ENCODE peak calls at places on chromosomes 12 and 14, in nine cellular contexts. A is HepG2; Y is iris pigment epithelial cell; C is pons; B is stimulated activated CD8-positive, alpha-beta memory T cell treated with anti-CD3 and anti-CD28 coated beads, Interleukin-15, amount 100 ng/mL, for 24 hours; K is COR-L47; Z is sciatic nerve; M is ACHN; O is mucosa of gallbladder. Q is an unnamed sample.

GRCh38 chr12:114529956-114530355 is 124.0 kb upstream of the TBX5 start:
- DNase-seq in O (no peak), Z (no peak), A (no peak), B (no peak), Y (no peak), M (no peak), C (no peak), K (no peak), Q (no peak)

GRCh38 chr14:103141117-103141796 is 18.0 kb downstream of the TNFAIP2 start:
- DNase-seq in A (peak; percentile 54), B (no peak), Z (no peak), M (peak; percentile 63), O (no peak), Y (peak; percentile 34), C (peak; percentile 46), K (peak; percentile 83), Q (no peak)

GRCh38 chr14:102155150-102155549 is 15.5 kb downstream of the WDR20 start:
- DNase-seq in Y (peak; percentile 55), Z (no peak), M (no peak), B (no peak), O (no peak), C (no peak), K (no peak), A (peak; percentile 11), Q (no peak)

GRCh38 chr12:19120795-19121194 is 8.7 kb upstream of the PLEKHA5 start:
- DNase-seq in B (no peak), Z (no peak), O (no peak), Y (no peak), M (peak; percentile 56), C (no peak), K (no peak), A (no peak), Q (no peak)

GRCh38 chr12:127570387-127570786 is 696.6 kb upstream of the TMEM132C start:
- DNase-seq in Z (no peak), C (no peak), B (no peak), A (no peak), K (no peak), Y (no peak), O (no peak), M (no peak), Q (no peak)

GRCh38 chr14:93475471-93475870 is 44.7 kb downstream of the UNC79 start:
- DNase-seq in Z (no peak), K (no peak), O (no peak), Y (no peak), M (no peak), A (no peak), B (no peak), C (no peak), Q (no peak)

GRCh38 chr14:103401223-103402214 is 16.3 kb downstream of the MARK3 start:
- DNase-seq in C (no peak), Z (no peak), M (peak; percentile 57), K (no peak), Y (peak; percentile 90), A (no peak), O (no peak), B (no peak), Q (no peak)

GRCh38 chr12:56061982-56062381 is 18.0 kb upstream of the ERBB3 start:
- DNase-seq in A (no peak), Y (no peak), O (no peak), B (no peak), C (no peak), M (no peak), Z (no peak), K (no peak), Q (no peak)

GRCh38 chr14:23174266-23174665 is 9.2 kb downstream of the SLC7A8 start:
- DNase-seq in C (peak; percentile 66), A (no peak), M (no peak), Y (peak; percentile 84), O (no peak), Z (no peak), B (no peak), K (no peak), Q (no peak)

GRCh38 chr12:11906284-11906935 is 164.3 kb upstream of the BCL2L14 start:
- DNase-seq in B (no peak), K (no peak), A (no peak), M (no peak), Z (no peak), O (no peak), Y (peak; percentile 77), C (no peak), Q (no peak)

GRCh38 chr12:13038491-13039161 is 5.6 kb upstream of the FAM234B start:
- DNase-seq in K (no peak), O (no peak), C (no peak), A (no peak), Z (no peak), Y (peak; percentile 79), B (no peak), M (no peak), Q (no peak)

GRCh38 chr12:98727196-98727595 is 82.1 kb downstream of the APAF1 start:
- DNase-seq in M (no peak), Z (no peak), K (no peak), Y (no peak), A (no peak), C (no peak), B (no peak), O (no peak), Q (no peak)

GRCh38 chr14:22472935-22473854 is 115.8 kb downstream of the DAD1 start:
- DNase-seq in B (no peak), A (peak; percentile 56), Y (peak; percentile 61), C (peak; percentile 76), O (peak; percentile 57), K (peak; percentile 17), Z (no peak), M (peak; percentile 51), Q (no peak)

GRCh38 chr14:74941676-74942097 is 13.7 kb downstream of the PGF start:
- DNase-seq in M (peak; percentile 20), Y (peak; percentile 70), B (no peak), O (peak; percentile 49), A (no peak), K (no peak), C (peak; percentile 89), Z (no peak), Q (no peak)